ENCODE peak calls at places on chromosomes 1 and 21, in six cellular contexts. S, Q, D, M, A and N are unnamed samples.

GRCh38 chr1:207077470-207078377 is 10.9 kb upstream of the C4BPB start:
- DNase-seq in A (peak; percentile 74), M (peak; percentile 59), Q (peak; percentile 62), D (peak; percentile 79), S (peak; percentile 50), N (no peak)

GRCh38 chr1:116724765-116725375 is 29.4 kb upstream of the CD2 start:
- DNase-seq in Q (peak; percentile 27), D (peak; percentile 64), S (peak; percentile 30), A (peak; percentile 69), M (peak; percentile 42), N (no peak)

GRCh38 chr1:87242445-87243185 is 86.1 kb upstream of the LMO4 start:
- DNase-seq in M (no peak), S (no peak), A (no peak), D (no peak), Q (no peak), N (no peak)

GRCh38 chr1:63326473-63327380 is 4.4 kb downstream of the FOXD3 start:
- DNase-seq in S (no peak), A (no peak), M (peak; percentile 55), D (no peak), Q (no peak), N (no peak)

GRCh38 chr1:218226005-218226404 is 59.1 kb upstream of the RRP15 start:
- DNase-seq in S (no peak), M (no peak), Q (no peak), D (no peak), A (no peak), N (no peak)

GRCh38 chr1:113565621-113566020 is 175.3 kb downstream of the MAGI3 start:
- DNase-seq in M (no peak), S (no peak), Q (no peak), A (no peak), D (no peak), N (no peak)

GRCh38 chr1:239987103-239987745 is 104.5 kb upstream of the FMN2 start:
- DNase-seq in S (peak; percentile 41), M (no peak), Q (no peak), D (peak; percentile 11), A (peak; percentile 62), N (no peak)

GRCh38 chr1:13828454-13829151 is 128.6 kb downstream of the PRDM2 start:
- DNase-seq in S (peak; percentile 56), M (peak; percentile 67), A (peak; percentile 63), D (peak; percentile 76), Q (peak; percentile 19), N (peak; percentile 75)

GRCh38 chr1:9115656-9116205 is 13.2 kb downstream of the GPR157 start:
- DNase-seq in Q (no peak), D (no peak), A (no peak), S (peak; percentile 15), M (no peak), N (no peak)

GRCh38 chr1:11062965-11063401 is 3.2 kb upstream of the SRM start:
- DNase-seq in Q (no peak), S (no peak), M (no peak), A (no peak), D (no peak), N (peak; percentile 17)

GRCh38 chr1:246064891-246065290 is 442.2 kb downstream of the SMYD3 start:
- DNase-seq in D (no peak), S (no peak), M (no peak), A (no peak), Q (no peak), N (no peak)

GRCh38 chr1:42747125-42747524 is 7.1 kb upstream of the CLDN19 start:
- DNase-seq in A (peak; percentile 39), D (peak; percentile 55), Q (peak; percentile 10), M (peak; percentile 84), S (peak; percentile 42), N (peak; percentile 62)

GRCh38 chr1:11072216-11072917 is 12.5 kb upstream of the SRM start:
- DNase-seq in M (no peak), A (no peak), Q (no peak), D (no peak), S (no peak), N (peak; percentile 31)

GRCh38 chr1:143619851-143620250 is 351.9 kb downstream of the FAM72C start:
- DNase-seq in M (no peak), Q (no peak), S (no peak), D (no peak), A (no peak), N (no peak)

GRCh38 chr1:6260433-6260934 is 414 bp downstream of the GPR153 start:
- DNase-seq in A (no peak), S (peak; percentile 75), D (peak; percentile 61), Q (no peak), M (peak; percentile 90), N (no peak)

GRCh38 chr21:42153046-42153685 is 65.8 kb upstream of the ABCG1 start:
- DNase-seq in A (no peak), S (no peak), Q (no peak), M (no peak), D (no peak), N (peak; percentile 60)

GRCh38 chr1:82464362-82464931 is 663.7 kb downstream of the ADGRL2 start:
- DNase-seq in S (peak; percentile 59), Q (no peak), D (no peak), A (peak; percentile 66), M (no peak), N (no peak)

GRCh38 chr1:101051688-101052638 is 26.4 kb upstream of the DPH5 start:
- DNase-seq in Q (no peak), A (no peak), D (no peak), S (no peak), M (no peak), N (no peak)

GRCh38 chr1:203274603-203275381 is 30.5 kb upstream of the BTG2 start:
- DNase-seq in S (no peak), D (no peak), Q (no peak), A (no peak), M (no peak), N (no peak)
- TF ChIP-seq EP300 in S (peak; percentile 58), D (no peak), Q (no peak), A (peak; percentile 97), M (no peak), N (peak; percentile 90)

GRCh38 chr1:84164567-84165021 is 20.5 kb downstream of the PRKACB start:
- DNase-seq in Q (no peak), D (no peak), S (no peak), M (peak; percentile 8), A (no peak), N (no peak)
- TF ChIP-seq EP300 in Q (no peak), D (no peak), S (no peak), M (no peak), A (no peak), N (no peak)

GRCh38 chr1:28928306-28928987 is 14.1 kb downstream of the EPB41 start:
- DNase-seq in D (no peak), M (no peak), A (no peak), Q (no peak), S (no peak), N (no peak)

GRCh38 chr1:28925350-28925891 is 11.1 kb downstream of the EPB41 start:
- DNase-seq in A (no peak), D (no peak), S (no peak), M (no peak), Q (no peak), N (no peak)

GRCh38 chr1:28927442-28928305 is 13.3 kb downstream of the EPB41 start:
- DNase-seq in A (no peak), M (peak; percentile 38), D (no peak), S (no peak), Q (no peak), N (no peak)

GRCh38 chr1:28921286-28921869 is 7.0 kb downstream of the EPB41 start:
- DNase-seq in M (no peak), S (no peak), D (no peak), A (no peak), Q (no peak), N (no peak)

DNA sequence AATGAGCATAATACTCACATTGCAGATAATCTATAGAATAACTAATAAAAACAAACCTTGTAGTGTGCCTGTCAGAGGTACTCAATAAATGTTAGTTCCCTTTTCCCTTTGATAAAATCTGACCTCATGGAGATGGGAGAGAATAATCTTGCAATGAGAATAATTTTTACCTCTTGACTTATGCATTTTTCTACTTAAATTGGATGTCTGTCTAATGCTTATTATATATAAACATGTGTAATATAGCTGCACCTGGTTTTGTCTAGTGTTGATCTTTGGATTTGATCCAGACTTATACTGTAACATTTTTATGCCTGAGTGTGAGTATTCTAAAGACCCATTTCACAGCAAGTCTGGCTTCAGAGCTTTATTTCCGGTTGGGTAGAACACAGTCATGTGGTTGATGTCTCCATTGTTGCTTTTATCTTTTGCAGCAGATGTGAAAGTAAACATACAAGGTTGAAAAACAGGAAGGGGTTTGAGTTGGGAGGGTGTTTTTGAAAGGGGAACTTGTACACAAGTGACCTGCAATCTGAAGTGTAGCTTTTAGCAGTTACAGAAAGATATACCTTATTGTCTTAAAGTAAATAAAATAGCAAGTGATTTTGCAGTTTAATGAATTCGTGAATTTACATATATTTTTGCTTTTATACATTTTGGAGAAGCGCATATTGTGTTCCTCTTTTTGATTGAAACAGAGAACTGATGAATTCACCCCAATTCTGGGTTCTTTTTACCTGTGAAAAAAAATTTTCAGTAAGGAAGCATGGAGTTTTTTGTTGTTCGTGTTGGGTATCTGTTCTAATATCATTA is 12.5 kb downstream of the EPB41 start:
- DNase-seq in D (peak; percentile 80), S (no peak), Q (no peak), A (no peak), M (no peak), N (no peak)
- TF ChIP-seq EP300 in D (peak; percentile 99), S (no peak), Q (no peak), A (no peak), M (no peak), N (no peak)

DNA sequence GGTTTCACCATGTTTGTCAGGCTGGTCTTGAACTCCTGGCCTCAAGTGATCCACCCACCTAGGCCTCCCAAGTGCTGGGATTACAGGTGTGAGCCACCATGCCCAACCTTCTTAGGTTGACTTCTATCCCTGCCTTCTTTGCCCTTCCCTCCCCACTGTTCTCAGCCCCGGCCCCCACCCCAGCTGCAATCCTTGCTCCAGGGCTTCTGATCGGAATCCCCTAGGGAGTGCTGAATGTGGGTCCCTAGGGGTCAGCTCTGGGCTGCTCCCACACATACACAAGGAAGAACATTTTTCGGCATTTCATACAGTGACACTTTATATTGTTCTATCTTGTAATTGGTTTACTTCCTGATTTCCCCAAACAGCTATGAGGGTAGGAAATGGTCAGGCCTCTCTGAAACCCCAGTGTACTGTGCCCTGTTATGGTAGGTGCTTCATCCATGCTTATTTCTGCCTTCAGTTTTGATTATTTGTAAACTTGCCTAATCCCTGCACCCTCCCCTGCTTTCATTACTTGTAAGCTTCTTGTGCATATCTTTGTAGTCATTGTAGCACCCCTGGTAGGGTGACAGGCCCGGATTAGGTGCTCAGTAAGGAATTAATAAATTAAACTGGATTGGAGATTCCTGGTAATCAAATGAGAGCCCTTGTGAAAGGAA is 5.8 kb upstream of the SRP9 start:
- DNase-seq in M (no peak), A (no peak), S (no peak), D (no peak), Q (no peak), N (no peak)
- TF ChIP-seq EP300 in M (no peak), A (no peak), S (no peak), D (no peak), Q (no peak), N (no peak)